ENCODE peak calls at places on chromosomes 7 and 10, in four cellular contexts. M is HepG2, W is SK-N-SH, N is GM12878. I is an unnamed sample.

GRCh38 chr7:1999278-1999984 is 233.3 kb downstream of the MAD1L1 start:
- DNase-seq in N (no peak), W (no peak), M (no peak), I (no peak)

GRCh38 chr7:5237286-5237685 is 45.5 kb upstream of the SLC29A4 start:
- DNase-seq in W (no peak), N (no peak), M (no peak), I (no peak)

GRCh38 chr10:29881811-29882210 is 177.6 kb downstream of the JCAD start:
- DNase-seq in W (no peak), M (no peak), N (no peak), I (no peak)

GRCh38 chr7:121752706-121753105 is 120.3 kb upstream of the PTPRZ1 start:
- DNase-seq in M (peak; percentile 5), W (peak; percentile 2), N (no peak), I (peak; percentile 21)

GRCh38 chr10:47288916-47289495 is 11.0 kb upstream of the GDF10 start:
- DNase-seq in W (no peak), M (no peak), N (no peak), I (no peak)

GRCh38 chr7:40315277-40315676 is 180.5 kb downstream of the SUGCT start:
- DNase-seq in W (no peak), M (no peak), N (no peak), I (no peak)

GRCh38 chr7:141145630-141145982 is 71.7 kb downstream of the TMEM178B start:
- DNase-seq in W (peak; percentile 75), N (no peak), M (no peak), I (no peak)

GRCh38 chr10:27611209-27611608 is 107.1 kb downstream of the RAB18 start:
- DNase-seq in W (no peak), N (no peak), M (peak; percentile 2), I (no peak)

GRCh38 chr10:72309290-72310240 is 35.8 kb downstream of the DDIT4 start:
- DNase-seq in W (no peak), M (no peak), N (no peak), I (no peak)

GRCh38 chr10:122233857-122234348 is 37.2 kb upstream of the BTBD16 start:
- DNase-seq in M (no peak), W (peak; percentile 63), N (no peak), I (no peak)

GRCh38 chr7:43666938-43667337 is 62.4 kb downstream of the COA1 start:
- DNase-seq in W (no peak), M (no peak), N (no peak), I (no peak)

GRCh38 chr7:85529197-85529596 is 342.3 kb upstream of the SEMA3D start:
- DNase-seq in M (no peak), N (no peak), W (no peak), I (no peak)

GRCh38 chr7:135094472-135095237 is 53.2 kb upstream of the TMEM140 start:
- DNase-seq in W (no peak), M (peak; percentile 51), N (no peak), I (no peak)

GRCh38 chr7:6435486-6436384 is 12.0 kb downstream of the DAGLB start:
- DNase-seq in N (peak; percentile 54), M (peak; percentile 50), W (peak; percentile 96), I (peak; percentile 84)

GRCh38 chr10:80171248-80171660 is 34.1 kb downstream of the ANXA11 start:
- DNase-seq in M (no peak), W (no peak), N (no peak), I (peak; percentile 37)

GRCh38 chr7:24025094-24025493 is 258.9 kb upstream of the NPY start:
- DNase-seq in N (no peak), W (no peak), M (no peak), I (no peak)

GRCh38 chr10:79184141-79184625 is 115.4 kb downstream of the ZMIZ1 start:
- DNase-seq in W (peak; percentile 66), M (peak; percentile 77), N (no peak), I (peak; percentile 78)

GRCh38 chr7:3673524-3673923 is 372.5 kb downstream of the SDK1 start:
- DNase-seq in M (peak; percentile 23), W (peak; percentile 27), N (no peak), I (no peak)

GRCh38 chr7:5494320-5494682 is 70.7 kb upstream of the TNRC18 start:
- DNase-seq in M (no peak), W (no peak), N (no peak), I (no peak)

DNA sequence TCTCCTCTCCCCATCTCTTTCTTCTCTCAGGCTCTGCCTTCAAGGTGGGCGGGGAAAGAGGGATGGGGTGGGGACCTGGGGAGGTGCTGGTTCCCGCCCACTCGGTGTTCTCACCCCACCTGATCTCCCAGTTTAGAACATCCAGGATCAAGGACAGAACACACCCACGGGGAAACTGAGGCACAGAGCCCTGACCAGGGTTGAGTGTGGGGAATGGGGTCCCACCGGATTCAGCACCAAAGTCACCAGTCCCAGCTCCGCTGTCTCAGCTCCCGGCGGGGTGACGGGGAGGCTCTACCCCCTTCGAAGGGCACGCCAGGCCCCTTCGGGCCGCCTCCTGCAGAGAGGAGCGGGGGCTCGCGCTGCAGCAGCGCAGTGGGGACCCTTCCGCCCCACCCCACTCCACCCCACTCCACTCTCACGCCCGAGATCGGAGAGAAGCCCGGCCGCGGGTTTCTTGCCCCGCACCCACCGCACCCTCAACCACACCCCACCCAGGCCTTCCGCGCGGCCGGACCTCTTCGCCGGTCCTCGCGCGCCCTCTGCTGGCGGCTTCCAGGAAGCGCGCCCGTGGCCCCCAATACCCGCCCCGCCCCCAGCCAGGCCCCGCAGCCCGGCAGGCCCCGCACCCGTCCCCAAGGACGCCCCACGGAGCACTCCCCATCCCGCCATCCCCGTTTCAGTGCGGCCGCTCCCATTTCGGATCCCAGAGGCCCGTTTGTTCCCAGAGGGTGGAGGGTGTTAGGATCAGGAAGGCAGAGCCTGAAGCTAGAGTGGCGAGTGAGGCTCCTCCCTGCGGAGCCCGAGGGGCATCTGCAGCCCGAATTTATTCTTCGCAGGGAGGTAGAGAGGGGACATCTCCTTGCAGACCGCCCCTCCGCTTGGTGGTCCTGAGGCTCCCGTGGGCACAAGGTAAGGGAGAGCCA is 18.0 kb downstream of the POLL start:
- DNase-seq in M (peak; percentile 20), N (peak; percentile 19), W (peak; percentile 98), I (peak; percentile 86)
- TF ChIP-seq JUND in M (no peak), N (no peak), W (no peak), I (no peak)

GRCh38 chr10:58264780-58265179 is 2.9 kb downstream of the IPMK start:
- DNase-seq in N (no peak), W (peak; percentile 53), M (no peak), I (no peak)
- TF ChIP-seq JUND in N (no peak), W (no peak), M (no peak), I (no peak)

GRCh38 chr10:32143302-32143847 is 87.2 kb upstream of the KIF5B start:
- DNase-seq in W (no peak), M (no peak), N (no peak), I (no peak)
- TF ChIP-seq JUND in W (no peak), M (no peak), N (no peak), I (no peak)

GRCh38 chr7:117248810-117249209 is 74.0 kb downstream of the WNT2 start:
- DNase-seq in W (no peak), N (no peak), M (no peak), I (no peak)
- TF ChIP-seq JUND in W (no peak), N (no peak), M (no peak), I (no peak)

DNA sequence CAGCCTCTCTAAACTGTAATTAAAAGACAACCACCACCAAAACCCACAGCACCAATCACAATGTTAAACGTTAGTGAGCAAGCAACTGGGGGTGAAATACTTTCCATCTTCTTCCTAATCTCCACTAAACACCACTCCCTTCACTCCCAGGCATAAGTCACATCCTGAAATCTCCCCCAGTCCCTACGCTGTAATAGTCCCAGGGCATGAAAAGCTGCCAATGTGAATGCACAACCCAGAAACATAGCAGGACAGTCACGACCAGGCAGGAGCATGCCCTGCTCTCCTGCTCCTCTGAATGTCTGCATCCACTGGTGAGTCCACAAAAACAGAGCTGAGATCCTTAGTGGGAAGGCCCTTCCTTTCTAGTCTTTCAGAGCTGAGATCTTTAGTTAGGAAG is 288.9 kb downstream of the PARD3 start:
- DNase-seq in M (no peak), N (no peak), W (no peak), I (no peak)
- TF ChIP-seq JUND in M (no peak), N (no peak), W (no peak), I (no peak)

GRCh38 chr10:49736564-49737113 is 25.5 kb downstream of the OGDHL start:
- DNase-seq in W (peak; percentile 14), N (no peak), M (no peak), I (no peak)

GRCh38 chr10:49735161-49735560 is 27.0 kb downstream of the OGDHL start:
- DNase-seq in N (no peak), M (no peak), W (peak; percentile 14), I (no peak)

GRCh38 chr10:49733866-49734265 is 28.3 kb downstream of the OGDHL start:
- DNase-seq in N (no peak), W (no peak), M (no peak), I (no peak)

GRCh38 chr10:49735848-49736563 is 26.1 kb downstream of the OGDHL start:
- DNase-seq in W (no peak), M (no peak), N (no peak), I (no peak)

GRCh38 chr10:49734676-49735075 is 27.4 kb downstream of the OGDHL start:
- DNase-seq in N (no peak), M (no peak), W (no peak), I (peak; percentile 85)
- TF ChIP-seq JUND in N (no peak), M (no peak), W (no peak), I (peak; percentile 98)

I was measured in T47D.